ENCODE peak calls at places on chromosomes 7 and 10, in five cellular contexts. C is ascending aorta, Z is heart left ventricle, I is left ventricle myocardium inferior, P is fibroblast of lung. J is an unnamed sample. For H3K27me3, the result is how much of the 10 kb centered on the place peaks cover.

GRCh38 chr7:130207033-130207432 is 627 bp upstream of the SSMEM1 start:
- DNase-seq in Z (no peak), C (no peak), P (no peak), I (no peak), J (no peak)

GRCh38 chr7:41870505-41871138 is 167.7 kb upstream of the INHBA start:
- DNase-seq in C (no peak), P (peak), I (no peak), Z (no peak), J (no peak)

GRCh38 chr7:34991938-34992840 is 45.1 kb downstream of the DPY19L1 start:
- DNase-seq in I (no peak), P (peak), Z (no peak), C (no peak), J (peak)

GRCh38 chr7:139734395-139734794 is 43.4 kb downstream of the HIPK2 start:
- DNase-seq in Z (peak), I (no peak), P (peak), C (peak), J (peak)

GRCh38 chr10:69902835-69903535 is 101.3 kb downstream of the COL13A1 start:
- DNase-seq in P (no peak), I (peak), C (no peak), Z (no peak), J (peak)

GRCh38 chr7:46321556-46322205 is 400.6 kb upstream of the IGFBP3 start:
- DNase-seq in Z (peak), P (peak), C (no peak), I (no peak), J (no peak)

GRCh38 chr10:127878474-127879055 is 14.2 kb downstream of the CLRN3 start:
- DNase-seq in I (no peak), Z (no peak), P (no peak), C (no peak), J (peak)

GRCh38 chr10:92590623-92591549 is 2.0 kb upstream of the KIF11 start:
- DNase-seq in C (no peak), Z (no peak), I (peak), P (peak), J (peak)

GRCh38 chr7:41035788-41036187 is 667.1 kb downstream of the INHBA start:
- DNase-seq in P (no peak), Z (no peak), C (no peak), I (no peak), J (no peak)

GRCh38 chr7:116426428-116427156 is 72.9 kb upstream of the CAV2 start:
- DNase-seq in P (peak), Z (no peak), C (no peak), I (no peak), J (peak)

GRCh38 chr10:67779455-67780205 is 58.4 kb downstream of the DNAJC12 start:
- DNase-seq in P (peak), C (peak), Z (peak), I (no peak), J (no peak)

GRCh38 chr7:141649865-141650499 is 52.0 kb downstream of the DENND11 start:
- DNase-seq in Z (peak), C (peak), P (peak), I (no peak), J (no peak)

GRCh38 chr7:140484951-140485350 is 5.6 kb upstream of the MKRN1 start:
- DNase-seq in I (no peak), C (no peak), Z (no peak), P (no peak), J (no peak)

GRCh38 chr7:1091019-1091643 is 3.2 kb downstream of the GPER1 start:
- DNase-seq in Z (no peak), I (no peak), C (no peak), P (peak), J (no peak)

GRCh38 chr7:57425969-57426628 is 23.9 kb upstream of the ZNF716 start:
- DNase-seq in Z (no peak), I (no peak), P (no peak), C (no peak), J (no peak)

GRCh38 chr7:27194641-27195379 is 5.1 kb downstream of the HOXA13 start:
- DNase-seq in C (peak), Z (no peak), I (no peak), P (no peak), J (no peak)
- H3K27me3 ChIP-seq in C (half or more), Z (half or more), I (half or more), P (half or more), J (half or more)

GRCh38 chr7:37448057-37448636 is 517 bp downstream of the ELMO1 start:
- DNase-seq in I (peak), C (no peak), Z (peak), P (no peak), J (peak)

GRCh38 chr7:37442268-37442667 is 6.4 kb downstream of the ELMO1 start:
- DNase-seq in Z (no peak), C (no peak), I (no peak), P (no peak), J (no peak)

GRCh38 chr7:37446371-37446770 is 2.3 kb downstream of the ELMO1 start:
- DNase-seq in I (no peak), Z (no peak), C (no peak), P (no peak), J (no peak)

GRCh38 chr7:37445800-37446199 is 2.9 kb downstream of the ELMO1 start:
- DNase-seq in P (no peak), C (no peak), Z (no peak), I (no peak), J (no peak)

DNA sequence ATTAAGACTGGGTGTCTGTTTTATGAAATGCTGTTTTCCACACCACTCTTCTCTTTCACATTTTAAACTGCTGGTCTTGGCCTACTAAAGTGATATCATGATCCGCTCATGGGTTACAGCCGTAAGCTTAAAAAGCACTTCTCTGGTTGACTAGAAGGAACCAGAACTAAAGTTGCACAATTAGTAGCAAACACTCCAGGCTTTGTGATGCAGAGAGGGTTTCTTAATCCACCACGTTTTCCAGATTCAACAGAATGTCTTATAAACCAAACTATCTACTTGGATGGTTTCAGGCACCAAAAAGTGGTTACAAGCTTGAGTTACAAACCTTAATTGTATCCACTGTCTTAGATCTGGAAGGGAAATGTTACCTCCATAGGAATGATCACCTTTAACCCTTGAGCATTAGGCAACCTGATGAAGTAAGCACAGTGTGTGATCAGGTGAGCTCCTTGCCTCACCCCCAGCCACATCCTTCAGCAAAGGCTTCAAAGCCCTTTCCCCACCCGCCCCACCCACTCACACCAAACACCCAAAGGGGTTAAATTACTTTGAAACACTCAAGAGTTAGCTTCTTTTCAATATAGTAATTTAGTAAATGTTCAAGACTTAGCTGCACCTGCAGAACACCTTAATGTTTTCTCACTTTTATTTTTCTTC is 3.5 kb downstream of the ELMO1 start:
- DNase-seq in C (no peak), P (no peak), Z (no peak), I (no peak), J (no peak)
- H3K27ac ChIP-seq in C (peak), P (no peak), Z (no peak), I (peak), J (no peak)

GRCh38 chr7:73352784-73353183 is 24.8 kb downstream of the FKBP6 start:
- DNase-seq in P (no peak), Z (no peak), C (no peak), I (no peak), J (no peak)
- TF ChIP-seq CTCF in P (no peak), Z (no peak), C (no peak), I (no peak), J (no peak)

GRCh38 chr10:117130862-117131389 is 7.1 kb downstream of the VAX1 start:
- DNase-seq in C (no peak), I (no peak), Z (no peak), P (no peak), J (no peak)
- H3K27me3 ChIP-seq in C (under half), I (half or more), Z (half or more), P (under half), J (under half)

GRCh38 chr10:21724695-21725371 is 190.8 kb downstream of the MLLT10 start:
- DNase-seq in I (peak), Z (peak), P (peak), C (peak), J (peak)
- H3K27ac ChIP-seq in I (peak), Z (no peak), P (no peak), C (no peak), J (peak)

DNA sequence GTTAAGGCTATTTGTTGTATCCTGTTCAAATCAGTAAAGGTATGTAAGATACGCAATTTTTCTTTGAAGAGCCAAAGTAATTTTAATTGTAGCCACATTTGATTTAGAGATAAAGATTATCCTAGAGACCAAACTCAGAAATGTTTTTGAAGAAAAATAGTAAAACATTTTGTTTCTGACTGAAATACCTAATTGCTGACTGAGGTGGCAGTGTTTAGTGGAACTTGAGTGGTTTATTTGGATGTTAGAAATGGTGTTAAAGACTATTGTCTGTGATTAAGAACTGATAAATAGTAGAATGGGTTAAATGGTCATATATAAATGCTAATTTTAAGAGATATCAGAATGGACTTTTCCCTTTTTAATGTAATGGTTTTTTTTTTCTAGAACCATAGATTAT is 15.3 kb downstream of the EDRF1 start:
- DNase-seq in P (no peak), I (no peak), C (no peak), Z (no peak), J (no peak)
- TF ChIP-seq CTCF in P (peak), I (no peak), C (no peak), Z (no peak), J (no peak)

GRCh38 chr10:101137271-101137670 is 6.2 kb downstream of the TLX1 start:
- DNase-seq in I (no peak), C (no peak), P (no peak), Z (no peak), J (no peak)
- H3K27me3 ChIP-seq in I (half or more), C (half or more), P (half or more), Z (half or more), J (half or more)

J was measured in Peyer's patch.